ENCODE peak calls at places on chromosomes 3 and 15, in four cellular contexts. F is tibial nerve; M is M059J; T is stimulated activated CD4-positive, alpha-beta T cell treated with anti-CD3 and anti-CD28 coated beads, Interleukin-12 subunit alpha, Interleukin-12 subunit beta, amount 100 ng/mL, for 4 hours. X is an unnamed sample.

GRCh38 chr3:61875488-61875887 is 314.1 kb downstream of the PTPRG start:
- DNase-seq in F (no peak), M (no peak), T (no peak), X (no peak)

GRCh38 chr15:67101981-67102929 is 36.9 kb downstream of the SMAD3 start:
- DNase-seq in F (no peak), M (peak), T (peak), X (no peak)

GRCh38 chr15:92846716-92847115 is 53.4 kb upstream of the CHD2 start:
- DNase-seq in F (no peak), M (no peak), T (no peak), X (peak)

GRCh38 chr3:16496408-16497222 is 16.9 kb downstream of the RFTN1 start:
- DNase-seq in F (no peak), M (no peak), T (no peak), X (no peak)

GRCh38 chr3:186220365-186220764 is 111.5 kb upstream of the ETV5 start:
- DNase-seq in F (no peak), M (peak), T (no peak), X (no peak)

GRCh38 chr3:160554980-160555379 is 10.4 kb downstream of the KPNA4 start:
- DNase-seq in F (no peak), M (no peak), T (no peak), X (no peak)

GRCh38 chr15:60555291-60555690 is 76.3 kb upstream of the ICE2 start:
- DNase-seq in F (no peak), M (no peak), T (no peak), X (no peak)

GRCh38 chr15:38084289-38084688 is 149.8 kb downstream of the TMCO5A start:
- DNase-seq in F (no peak), M (peak), T (no peak), X (no peak)

GRCh38 chr3:13414040-13414729 is 5.9 kb downstream of the NUP210 start:
- DNase-seq in F (no peak), M (peak), T (peak), X (no peak)

GRCh38 chr15:32671339-32672325 is 30.1 kb downstream of the SCG5 start:
- DNase-seq in F (no peak), M (peak), T (no peak), X (peak)

GRCh38 chr3:21170964-21171363 is 580.0 kb downstream of the ZNF385D start:
- DNase-seq in F (no peak), M (peak), T (no peak), X (no peak)